ENCODE peak calls at places on chromosomes 2 and 18, in eight cellular contexts. Z is IMR-90; G is CD8-positive, alpha-beta T cell; X is PC-3; Y is stomach; K is colonic mucosa; N is ovary; E is body of pancreas. U is an unnamed sample. For H3K4me1 and H3K27me3, the result is how much of the 10 kb centered on the place peaks cover.

GRCh38 chr2:234989183-234989701 is 37.4 kb downstream of the SH3BP4 start:
- DNase-seq in G (no peak), N (peak), X (peak), Y (peak), Z (no peak), K (peak), E (peak), U (peak)

GRCh38 chr2:102261467-102261866 is 49.9 kb upstream of the IL1RL1 start:
- DNase-seq in Z (no peak), X (no peak), E (no peak), Y (no peak), N (no peak), K (no peak), G (no peak), U (no peak)

GRCh38 chr2:212863185-212863588 is 288.2 kb downstream of the IKZF2 start:
- DNase-seq in K (peak), X (peak), Y (peak), Z (no peak), G (no peak), N (no peak), E (no peak), U (peak)

GRCh38 chr2:201420442-201421113 is 30.7 kb downstream of the TRAK2 start:
- DNase-seq in N (no peak), Y (no peak), G (no peak), Z (peak), E (no peak), X (peak), K (no peak), U (no peak)

GRCh38 chr2:44544991-44545390 is 183.2 kb downstream of the CAMKMT start:
- DNase-seq in Z (no peak), K (no peak), N (no peak), E (no peak), X (no peak), G (no peak), Y (no peak), U (no peak)

GRCh38 chr2:75317801-75318200 is 118.5 kb upstream of the TACR1 start:
- DNase-seq in N (no peak), G (no peak), E (no peak), Y (no peak), Z (no peak), K (no peak), X (no peak), U (no peak)

GRCh38 chr2:120441744-120442471 is 96.0 kb downstream of the INHBB start:
- DNase-seq in E (peak), Z (peak), Y (peak), K (peak), N (no peak), X (peak), G (no peak), U (peak)

GRCh38 chr2:26482211-26483026 is 4.5 kb upstream of the OTOF start:
- DNase-seq in N (no peak), Y (no peak), E (no peak), G (no peak), Z (no peak), K (no peak), X (no peak), U (no peak)

GRCh38 chr2:99822487-99823218 is 319.7 kb downstream of the AFF3 start:
- DNase-seq in Z (no peak), N (no peak), E (no peak), K (no peak), X (no peak), G (no peak), Y (no peak), U (no peak)

GRCh38 chr2:10344105-10345066 is 41.7 kb downstream of the HPCAL1 start:
- DNase-seq in Z (peak), E (no peak), Y (no peak), X (no peak), K (no peak), G (no peak), N (no peak), U (no peak)

GRCh38 chr2:131037398-131038257 is 55.6 kb downstream of the FAM168B start:
- DNase-seq in Y (no peak), E (no peak), X (no peak), N (no peak), K (no peak), G (no peak), Z (no peak), U (peak)

GRCh38 chr2:11203480-11203879 is 48.2 kb downstream of the SLC66A3 start:
- DNase-seq in E (no peak), G (no peak), Z (peak), K (no peak), N (no peak), Y (no peak), X (peak), U (no peak)

GRCh38 chr2:70515938-70516337 is 37.7 kb downstream of the TGFA start:
- DNase-seq in G (no peak), X (no peak), Z (no peak), N (no peak), K (no peak), Y (no peak), E (no peak), U (no peak)

GRCh38 chr2:37855283-37856041 is 69.6 kb upstream of the RMDN2 start:
- DNase-seq in K (no peak), N (no peak), Z (no peak), X (no peak), E (no peak), Y (peak), G (no peak), U (peak)

GRCh38 chr2:50769416-50769815 is 262.5 kb downstream of the NRXN1 start:
- DNase-seq in E (peak), Y (no peak), N (no peak), Z (no peak), K (no peak), G (no peak), X (no peak), U (no peak)

GRCh38 chr18:32909798-32910561 is 137.2 kb upstream of the KLHL14 start:
- DNase-seq in K (no peak), N (no peak), Z (no peak), X (no peak), Y (no peak), G (no peak), E (no peak), U (no peak)

GRCh38 chr2:151880586-151880985 is 52.4 kb upstream of the ARL5A start:
- DNase-seq in G (no peak), X (no peak), E (no peak), N (no peak), Y (no peak), K (no peak), Z (no peak), U (no peak)

GRCh38 chr2:122055541-122055940 is 300.1 kb downstream of the TSN start:
- DNase-seq in G (no peak), X (no peak), N (no peak), Z (no peak), K (no peak), Y (no peak), E (no peak), U (no peak)

GRCh38 chr2:105042189-105042588 is 4.3 kb downstream of the MRPS9 start:
- DNase-seq in X (no peak), Z (no peak), G (no peak), Y (no peak), K (no peak), N (no peak), E (peak), U (no peak)

GRCh38 chr2:140654565-140654964 is 1476.3 kb downstream of the LRP1B start:
- DNase-seq in N (no peak), E (no peak), X (no peak), Y (no peak), G (no peak), Z (peak), K (no peak), U (no peak)

GRCh38 chr2:238731961-238732360 is 115.9 kb upstream of the TWIST2 start:
- DNase-seq in N (no peak), Z (no peak), K (no peak), G (no peak), Y (no peak), X (no peak), E (no peak), U (no peak)

GRCh38 chr2:176818653-176819052 is 393.9 kb upstream of the HNRNPA3 start:
- DNase-seq in Y (no peak), K (no peak), N (no peak), G (no peak), E (no peak), X (no peak), Z (no peak), U (no peak)

GRCh38 chr2:31770718-31771117 is 190.0 kb upstream of the SRD5A2 start:
- DNase-seq in X (no peak), E (no peak), K (no peak), G (no peak), N (no peak), Y (no peak), Z (no peak), U (no peak)

GRCh38 chr2:44931177-44931795 is 10.2 kb upstream of the SIX3 start:
- DNase-seq in E (no peak), X (no peak), Z (no peak), Y (no peak), G (no peak), N (no peak), K (no peak), U (no peak)

GRCh38 chr2:140994856-140995255 is 1136.0 kb downstream of the LRP1B start:
- DNase-seq in G (no peak), Z (peak), Y (no peak), E (no peak), X (peak), N (no peak), K (no peak), U (no peak)

GRCh38 chr18:58321986-58322385 is 278.0 kb downstream of the NEDD4L start:
- DNase-seq in Z (peak), N (no peak), Y (peak), E (peak), G (peak), K (peak), X (peak), U (peak)

GRCh38 chr2:228401065-228401912 is 219.8 kb upstream of the SPHKAP start:
- DNase-seq in X (peak), Y (no peak), E (no peak), Z (no peak), G (no peak), N (no peak), K (no peak), U (no peak)

GRCh38 chr2:231319867-231320266 is 75.6 kb upstream of the B3GNT7 start:
- DNase-seq in Y (no peak), N (no peak), E (no peak), X (no peak), G (no peak), K (no peak), Z (no peak), U (no peak)

GRCh38 chr2:77119333-77119732 is 402.8 kb downstream of the LRRTM4 start:
- DNase-seq in Y (no peak), N (no peak), E (no peak), G (no peak), K (no peak), X (no peak), Z (no peak), U (no peak)

DNA sequence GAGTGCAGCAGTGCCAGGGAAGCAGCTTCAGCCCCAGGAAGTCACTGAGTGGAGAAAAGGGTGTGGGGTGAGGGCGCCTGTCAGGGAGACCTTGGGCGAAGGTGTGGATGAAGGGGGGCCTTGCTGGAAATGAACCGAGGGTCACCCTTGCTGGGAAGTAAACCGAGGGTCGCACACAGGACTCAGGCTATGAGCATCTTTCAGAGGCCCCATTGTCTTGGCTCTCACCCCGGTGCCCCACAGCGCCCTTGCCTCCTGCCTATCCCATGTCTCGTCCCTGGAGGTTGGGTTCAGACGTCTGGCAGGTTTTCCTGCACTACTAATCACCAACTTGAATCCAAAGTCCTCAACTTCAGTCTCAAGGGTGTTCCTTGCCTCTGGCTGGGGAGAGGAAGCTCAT is 122.8 kb upstream of the PXDN start:
- DNase-seq in X (no peak), K (no peak), E (no peak), Y (no peak), Z (no peak), N (no peak), G (no peak), U (peak)
- TF ChIP-seq CTCF in X (no peak), K (no peak), E (no peak), Y (no peak), Z (no peak), N (no peak), G (no peak), U (no peak)

GRCh38 chr2:200322607-200323006 is 16.1 kb downstream of the SPATS2L start:
- DNase-seq in E (no peak), N (no peak), Z (no peak), K (no peak), G (no peak), X (no peak), Y (no peak), U (no peak)

GRCh38 chr2:200319587-200320337 is 13.3 kb downstream of the SPATS2L start:
- DNase-seq in Z (peak), K (no peak), G (no peak), X (peak), N (no peak), Y (no peak), E (no peak), U (no peak)

GRCh38 chr2:200321780-200322534 is 15.5 kb downstream of the SPATS2L start:
- DNase-seq in Y (no peak), Z (no peak), K (no peak), G (no peak), E (no peak), X (no peak), N (no peak), U (no peak)

GRCh38 chr2:200320344-200320743 is 13.9 kb downstream of the SPATS2L start:
- DNase-seq in E (no peak), Y (no peak), Z (no peak), N (no peak), K (no peak), G (no peak), X (no peak), U (no peak)

GRCh38 chr2:200320991-200321390 is 14.5 kb downstream of the SPATS2L start:
- DNase-seq in E (no peak), Z (no peak), G (no peak), K (no peak), N (no peak), X (no peak), Y (no peak), U (no peak)
- H3K4me1 ChIP-seq in E (under half), Z (under half), G (under half), K (under half), N (under half), X (under half), Y (under half), U (under half)

GRCh38 chr2:72141881-72142742 is 5.5 kb downstream of the CYP26B1 start:
- DNase-seq in N (peak), Z (no peak), K (no peak), Y (peak), E (no peak), X (no peak), G (no peak), U (no peak)

GRCh38 chr2:72141032-72141645 is 6.5 kb downstream of the CYP26B1 start:
- DNase-seq in Y (no peak), X (no peak), E (no peak), G (no peak), N (peak), K (peak), Z (no peak), U (no peak)

GRCh38 chr2:72144412-72144745 is 3.3 kb downstream of the CYP26B1 start:
- DNase-seq in X (no peak), E (no peak), Y (peak), G (no peak), K (no peak), Z (no peak), N (peak), U (peak)

GRCh38 chr2:72143441-72144356 is 4.0 kb downstream of the CYP26B1 start:
- DNase-seq in K (no peak), N (peak), G (no peak), E (no peak), Y (peak), X (no peak), Z (no peak), U (peak)

GRCh38 chr2:72142743-72143440 is 4.8 kb downstream of the CYP26B1 start:
- DNase-seq in Z (peak), N (peak), K (peak), G (no peak), X (no peak), Y (peak), E (peak), U (peak)
- H3K27me3 ChIP-seq in Z (half or more), N (under half), K (under half), G (under half), X (under half), Y (half or more), E (under half), U (under half)

GRCh38 chr2:184597571-184597980 is 753 bp upstream of the ZNF804A start:
- DNase-seq in E (no peak), Y (no peak), K (no peak), N (peak), Z (peak), X (no peak), G (no peak), U (peak)

GRCh38 chr2:184599875-184600227 is 1.5 kb downstream of the ZNF804A start:
- DNase-seq in Z (peak), K (no peak), N (no peak), G (no peak), E (no peak), Y (no peak), X (no peak), U (no peak)

GRCh38 chr2:184599054-184599874 is 935 bp downstream of the ZNF804A start:
- DNase-seq in Y (no peak), Z (peak), G (no peak), K (no peak), N (no peak), X (no peak), E (no peak), U (no peak)

GRCh38 chr2:184597996-184598312 is 375 bp upstream of the ZNF804A start:
- DNase-seq in K (no peak), Y (no peak), N (no peak), G (no peak), Z (peak), E (no peak), X (no peak), U (no peak)

GRCh38 chr2:184598313-184599053 is at the start of gene ZNF804A:
- DNase-seq in E (peak), Y (peak), G (no peak), X (peak), Z (peak), N (peak), K (peak), U (peak)
- TF ChIP-seq CTCF in E (no peak), Y (no peak), G (no peak), X (no peak), Z (no peak), N (no peak), K (no peak), U (no peak)

U was measured in thyroid gland.